ENCODE peak calls at places on chromosomes 2 and 18, in seven cellular contexts. One of them, this sample, is unnamed.
A peak's percentile ranks its signal among the peaks of the same experiment; 100 is the strongest.

GRCh38 chr2:85804583-85804982 is 50.8 kb downstream of the ATOH8 start:
- DNase-seq in left lung: no peak
- DNase-seq in effector memory CD4-positive, alpha-beta T cell: no peak
- DNase-seq in pancreas: no peak
- DNase-seq in stomach: no peak
- DNase-seq in MG63: no peak
- DNase-seq in endodermal cell: no peak
- DNase-seq in this sample: peak; percentile 15

GRCh38 chr2:166351319-166351718 is 24.4 kb downstream of the SCN9A start:
- DNase-seq in left lung: no peak
- DNase-seq in effector memory CD4-positive, alpha-beta T cell: no peak
- DNase-seq in pancreas: no peak
- DNase-seq in stomach: no peak
- DNase-seq in MG63: no peak
- DNase-seq in endodermal cell: no peak
- DNase-seq in this sample: no peak

GRCh38 chr2:174376967-174377366 is 18.6 kb upstream of the SCRN3 start:
- DNase-seq in left lung: no peak
- DNase-seq in effector memory CD4-positive, alpha-beta T cell: no peak
- DNase-seq in pancreas: no peak
- DNase-seq in stomach: no peak
- DNase-seq in MG63: no peak
- DNase-seq in endodermal cell: no peak
- DNase-seq in this sample: no peak

GRCh38 chr2:9656270-9656766 is 25.5 kb upstream of the YWHAQ start:
- DNase-seq in left lung: no peak
- DNase-seq in effector memory CD4-positive, alpha-beta T cell: peak; percentile 42
- DNase-seq in pancreas: no peak
- DNase-seq in stomach: no peak
- DNase-seq in MG63: peak; percentile 89
- DNase-seq in endodermal cell: peak; percentile 79
- DNase-seq in this sample: peak; percentile 88

GRCh38 chr2:215712219-215712849 is 276.5 kb upstream of the FN1 start:
- DNase-seq in left lung: no peak
- DNase-seq in effector memory CD4-positive, alpha-beta T cell: no peak
- DNase-seq in pancreas: no peak
- DNase-seq in stomach: no peak
- DNase-seq in MG63: no peak
- DNase-seq in endodermal cell: no peak
- DNase-seq in this sample: no peak

GRCh38 chr2:189045836-189046235 is 71.7 kb downstream of the COL3A1 start:
- DNase-seq in left lung: no peak
- DNase-seq in effector memory CD4-positive, alpha-beta T cell: no peak
- DNase-seq in pancreas: no peak
- DNase-seq in stomach: no peak
- DNase-seq in MG63: no peak
- DNase-seq in endodermal cell: peak; percentile 34
- DNase-seq in this sample: no peak

GRCh38 chr2:217316743-217317142 is 456.9 kb upstream of the TNP1 start:
- DNase-seq in left lung: no peak
- DNase-seq in effector memory CD4-positive, alpha-beta T cell: no peak
- DNase-seq in pancreas: no peak
- DNase-seq in stomach: no peak
- DNase-seq in MG63: no peak
- DNase-seq in endodermal cell: no peak
- DNase-seq in this sample: no peak

GRCh38 chr2:26560892-26561291 is 80.3 kb downstream of the CIB4 start:
- DNase-seq in left lung: no peak
- DNase-seq in effector memory CD4-positive, alpha-beta T cell: no peak
- DNase-seq in pancreas: no peak
- DNase-seq in stomach: no peak
- DNase-seq in MG63: no peak
- DNase-seq in endodermal cell: peak; percentile 5
- DNase-seq in this sample: no peak

GRCh38 chr2:20378891-20379519 is 28.4 kb upstream of the PUM2 start:
- DNase-seq in left lung: peak; percentile 84
- DNase-seq in effector memory CD4-positive, alpha-beta T cell: no peak
- DNase-seq in pancreas: peak; percentile 49
- DNase-seq in stomach: peak; percentile 79
- DNase-seq in MG63: peak; percentile 82
- DNase-seq in endodermal cell: peak; percentile 92
- DNase-seq in this sample: no peak

GRCh38 chr2:19577668-19578067 is 219.2 kb upstream of the OSR1 start:
- DNase-seq in left lung: no peak
- DNase-seq in effector memory CD4-positive, alpha-beta T cell: no peak
- DNase-seq in pancreas: no peak
- DNase-seq in stomach: no peak
- DNase-seq in MG63: peak; percentile 10
- DNase-seq in endodermal cell: no peak
- DNase-seq in this sample: peak; percentile 62

GRCh38 chr2:46528880-46529279 is 49.5 kb downstream of the TMEM247 start:
- DNase-seq in left lung: no peak
- DNase-seq in effector memory CD4-positive, alpha-beta T cell: no peak
- DNase-seq in pancreas: no peak
- DNase-seq in stomach: no peak
- DNase-seq in MG63: no peak
- DNase-seq in endodermal cell: no peak
- DNase-seq in this sample: no peak

GRCh38 chr2:164662066-164662465 is 40.8 kb upstream of the GRB14 start:
- DNase-seq in left lung: no peak
- DNase-seq in effector memory CD4-positive, alpha-beta T cell: no peak
- DNase-seq in pancreas: no peak
- DNase-seq in stomach: no peak
- DNase-seq in MG63: no peak
- DNase-seq in endodermal cell: no peak
- DNase-seq in this sample: no peak

GRCh38 chr2:238009563-238009962 is 42.7 kb downstream of the UBE2F start:
- DNase-seq in left lung: no peak
- DNase-seq in effector memory CD4-positive, alpha-beta T cell: no peak
- DNase-seq in pancreas: no peak
- DNase-seq in stomach: no peak
- DNase-seq in MG63: no peak
- DNase-seq in endodermal cell: no peak
- DNase-seq in this sample: no peak

GRCh38 chr18:79983793-79984192 is 4.6 kb downstream of the TXNL4A start:
- DNase-seq in left lung: no peak
- DNase-seq in effector memory CD4-positive, alpha-beta T cell: no peak
- DNase-seq in pancreas: no peak
- DNase-seq in stomach: no peak
- DNase-seq in MG63: no peak
- DNase-seq in endodermal cell: no peak
- DNase-seq in this sample: no peak

GRCh38 chr2:95046371-95047112 is 21.0 kb downstream of the MAL start:
- DNase-seq in left lung: no peak
- DNase-seq in effector memory CD4-positive, alpha-beta T cell: no peak
- DNase-seq in pancreas: no peak
- DNase-seq in stomach: no peak
- DNase-seq in MG63: no peak
- DNase-seq in endodermal cell: no peak
- DNase-seq in this sample: no peak

GRCh38 chr2:181281206-181281832 is 175.9 kb upstream of the ITGA4 start:
- DNase-seq in left lung: no peak
- DNase-seq in effector memory CD4-positive, alpha-beta T cell: no peak
- DNase-seq in pancreas: no peak
- DNase-seq in stomach: no peak
- DNase-seq in MG63: no peak
- DNase-seq in endodermal cell: no peak
- DNase-seq in this sample: no peak

GRCh38 chr18:33577688-33578370 is at the start of gene ASXL3:
- DNase-seq in left lung: peak; percentile 76
- DNase-seq in effector memory CD4-positive, alpha-beta T cell: no peak
- DNase-seq in pancreas: peak; percentile 28
- DNase-seq in stomach: peak; percentile 64
- DNase-seq in MG63: peak; percentile 1
- DNase-seq in endodermal cell: peak; percentile 61
- DNase-seq in this sample: no peak

GRCh38 chr18:3605562-3606443 is 155.8 kb downstream of the TGIF1 start:
- DNase-seq in left lung: no peak
- DNase-seq in effector memory CD4-positive, alpha-beta T cell: peak; percentile 17
- DNase-seq in pancreas: no peak
- DNase-seq in stomach: no peak
- DNase-seq in MG63: peak; percentile 44
- DNase-seq in endodermal cell: no peak
- DNase-seq in this sample: peak; percentile 34

GRCh38 chr2:122545821-122546220 is 790.4 kb downstream of the TSN start:
- DNase-seq in left lung: no peak
- DNase-seq in effector memory CD4-positive, alpha-beta T cell: no peak
- DNase-seq in pancreas: no peak
- DNase-seq in stomach: no peak
- DNase-seq in MG63: no peak
- DNase-seq in endodermal cell: no peak
- DNase-seq in this sample: no peak

DNA sequence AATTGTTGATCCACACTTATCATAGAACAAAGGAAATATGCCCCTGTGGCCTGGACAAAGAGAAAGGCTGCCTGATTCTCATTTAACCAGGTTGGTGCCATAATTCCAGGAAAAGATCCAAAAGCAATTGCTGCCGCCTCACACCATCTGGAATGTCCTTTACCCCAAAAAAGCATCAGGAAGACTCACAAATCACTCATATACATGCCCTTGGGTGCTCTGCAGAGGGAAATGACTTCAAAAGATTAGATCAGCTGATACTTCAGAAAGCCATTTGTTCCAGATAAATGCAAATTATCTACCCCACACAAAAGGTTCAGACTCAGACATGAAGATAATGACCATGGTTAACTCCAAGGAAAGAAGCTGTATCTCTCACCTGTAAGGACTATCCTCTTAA is 285.8 kb downstream of the C1D start:
- DNase-seq in left lung: no peak
- DNase-seq in effector memory CD4-positive, alpha-beta T cell: no peak
- DNase-seq in pancreas: no peak
- DNase-seq in stomach: no peak
- DNase-seq in MG63: no peak
- DNase-seq in endodermal cell: no peak
- DNase-seq in this sample: no peak
- H3K27me3 ChIP-seq in left lung: no peaks in the 10 kb centered on the region
- H3K27me3 ChIP-seq in effector memory CD4-positive, alpha-beta T cell: no peaks in the 10 kb centered on the region
- H3K27me3 ChIP-seq in pancreas: no peaks in the 10 kb centered on the region
- H3K27me3 ChIP-seq in stomach: no peaks in the 10 kb centered on the region
- H3K27me3 ChIP-seq in MG63: no peaks in the 10 kb centered on the region
- H3K27me3 ChIP-seq in endodermal cell: no peaks in the 10 kb centered on the region
- H3K27me3 ChIP-seq in this sample: no peaks in the 10 kb centered on the region

GRCh38 chr2:74495440-74495839 is 4.0 kb downstream of the LBX2 start:
- DNase-seq in left lung: no peak
- DNase-seq in effector memory CD4-positive, alpha-beta T cell: no peak
- DNase-seq in pancreas: no peak
- DNase-seq in stomach: no peak
- DNase-seq in MG63: no peak
- DNase-seq in endodermal cell: no peak
- DNase-seq in this sample: no peak
- H3K27me3 ChIP-seq in left lung: peaks cover 30% of the 10 kb centered on the region
- H3K27me3 ChIP-seq in effector memory CD4-positive, alpha-beta T cell: peaks cover 22% of the 10 kb centered on the region
- H3K27me3 ChIP-seq in pancreas: peaks cover 6% of the 10 kb centered on the region
- H3K27me3 ChIP-seq in stomach: no peaks in the 10 kb centered on the region
- H3K27me3 ChIP-seq in MG63: no peaks in the 10 kb centered on the region
- H3K27me3 ChIP-seq in endodermal cell: peaks cover 50% of the 10 kb centered on the region
- H3K27me3 ChIP-seq in this sample: peaks cover 38% of the 10 kb centered on the region

GRCh38 chr2:176188969-176189665 is 649 bp downstream of the HOXD1 start:
- DNase-seq in left lung: peak; percentile 80
- DNase-seq in effector memory CD4-positive, alpha-beta T cell: no peak
- DNase-seq in pancreas: no peak
- DNase-seq in stomach: no peak
- DNase-seq in MG63: no peak
- DNase-seq in endodermal cell: peak; percentile 83
- DNase-seq in this sample: no peak

GRCh38 chr2:176186024-176186423 is 2.4 kb upstream of the HOXD1 start:
- DNase-seq in left lung: no peak
- DNase-seq in effector memory CD4-positive, alpha-beta T cell: no peak
- DNase-seq in pancreas: no peak
- DNase-seq in stomach: no peak
- DNase-seq in MG63: no peak
- DNase-seq in endodermal cell: peak; percentile 32
- DNase-seq in this sample: no peak

GRCh38 chr2:176187306-176188217 is 906 bp upstream of the HOXD1 start:
- DNase-seq in left lung: no peak
- DNase-seq in effector memory CD4-positive, alpha-beta T cell: no peak
- DNase-seq in pancreas: no peak
- DNase-seq in stomach: no peak
- DNase-seq in MG63: peak; percentile 22
- DNase-seq in endodermal cell: peak; percentile 74
- DNase-seq in this sample: no peak

GRCh38 chr2:176189666-176190641 is 1.5 kb downstream of the HOXD1 start:
- DNase-seq in left lung: no peak
- DNase-seq in effector memory CD4-positive, alpha-beta T cell: no peak
- DNase-seq in pancreas: no peak
- DNase-seq in stomach: no peak
- DNase-seq in MG63: no peak
- DNase-seq in endodermal cell: peak; percentile 71
- DNase-seq in this sample: no peak

GRCh38 chr2:176188218-176188968 is at the start of gene HOXD1:
- DNase-seq in left lung: peak; percentile 84
- DNase-seq in effector memory CD4-positive, alpha-beta T cell: no peak
- DNase-seq in pancreas: no peak
- DNase-seq in stomach: no peak
- DNase-seq in MG63: peak; percentile 65
- DNase-seq in endodermal cell: peak; percentile 92
- DNase-seq in this sample: no peak
- H3K27me3 ChIP-seq in left lung: peaks cover 55% of the 10 kb centered on the region
- H3K27me3 ChIP-seq in effector memory CD4-positive, alpha-beta T cell: peaks cover 50% of the 10 kb centered on the region
- H3K27me3 ChIP-seq in pancreas: peaks cover 43% of the 10 kb centered on the region
- H3K27me3 ChIP-seq in stomach: peaks cover 14% of the 10 kb centered on the region
- H3K27me3 ChIP-seq in MG63: peaks cover 7% of the 10 kb centered on the region
- H3K27me3 ChIP-seq in endodermal cell: peaks cover 100% of the 10 kb centered on the region
- H3K27me3 ChIP-seq in this sample: peaks cover 99% of the 10 kb centered on the region

GRCh38 chr2:44952806-44953685 is 11.5 kb downstream of the SIX3 start:
- DNase-seq in left lung: no peak
- DNase-seq in effector memory CD4-positive, alpha-beta T cell: no peak
- DNase-seq in pancreas: no peak
- DNase-seq in stomach: no peak
- DNase-seq in MG63: no peak
- DNase-seq in endodermal cell: peak; percentile 74
- DNase-seq in this sample: no peak
- H3K27me3 ChIP-seq in left lung: peaks cover 58% of the 10 kb centered on the region
- H3K27me3 ChIP-seq in effector memory CD4-positive, alpha-beta T cell: peaks cover 13% of the 10 kb centered on the region
- H3K27me3 ChIP-seq in pancreas: peaks cover 18% of the 10 kb centered on the region
- H3K27me3 ChIP-seq in stomach: peaks cover 25% of the 10 kb centered on the region
- H3K27me3 ChIP-seq in MG63: no peaks in the 10 kb centered on the region
- H3K27me3 ChIP-seq in endodermal cell: peaks cover 100% of the 10 kb centered on the region
- H3K27me3 ChIP-seq in this sample: peaks cover 80% of the 10 kb centered on the region

DNA sequence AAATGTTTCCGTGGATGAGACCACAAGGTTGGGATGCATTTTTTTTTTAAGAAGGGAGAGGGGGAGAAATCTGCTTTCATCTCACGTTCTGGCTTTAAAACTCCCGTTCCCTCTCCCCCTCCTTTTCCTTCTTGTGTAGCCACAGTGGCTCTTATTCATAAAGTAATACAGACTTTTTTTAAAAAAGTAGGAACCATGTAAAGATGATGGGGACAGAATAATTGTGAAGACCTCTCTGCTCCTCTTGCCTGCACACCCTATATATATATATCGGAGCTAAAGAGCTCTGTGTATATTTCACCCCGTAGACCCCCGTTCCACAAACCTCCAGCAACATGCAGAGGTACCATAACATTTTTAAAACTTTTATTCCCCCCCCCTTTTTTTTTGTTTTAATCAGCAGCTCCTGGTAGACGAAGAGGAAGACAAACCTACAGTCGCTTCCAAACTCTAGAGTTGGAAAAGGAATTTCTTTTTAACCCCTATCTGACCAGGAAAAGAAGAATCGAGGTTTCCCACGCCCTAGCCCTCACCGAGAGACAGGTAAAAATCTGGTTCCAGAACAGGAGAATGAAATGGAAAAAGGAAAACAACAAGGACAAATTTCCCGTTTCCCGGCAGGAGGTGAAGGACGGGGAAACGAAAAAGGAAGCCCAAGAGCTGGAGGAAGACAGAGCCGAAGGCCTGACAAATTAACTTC is 1.6 kb downstream of the HOXD8 start:
- DNase-seq in left lung: no peak
- DNase-seq in effector memory CD4-positive, alpha-beta T cell: no peak
- DNase-seq in pancreas: no peak
- DNase-seq in stomach: no peak
- DNase-seq in MG63: no peak
- DNase-seq in endodermal cell: no peak
- DNase-seq in this sample: no peak
- H3K27me3 ChIP-seq in left lung: peaks cover 96% of the 10 kb centered on the region
- H3K27me3 ChIP-seq in effector memory CD4-positive, alpha-beta T cell: peaks cover 91% of the 10 kb centered on the region
- H3K27me3 ChIP-seq in pancreas: peaks cover 75% of the 10 kb centered on the region
- H3K27me3 ChIP-seq in stomach: peaks cover 52% of the 10 kb centered on the region
- H3K27me3 ChIP-seq in MG63: no peaks in the 10 kb centered on the region
- H3K27me3 ChIP-seq in endodermal cell: peaks cover 100% of the 10 kb centered on the region
- H3K27me3 ChIP-seq in this sample: peaks cover 16% of the 10 kb centered on the region